ENCODE peak calls at places on chromosomes 13 and 19, in four cellular contexts. One of them, this sample, is unnamed.
A peak's percentile ranks its signal among the peaks of the same experiment; 100 is the strongest.

GRCh38 chr19:40103600-40103999 is 12.9 kb upstream of the ZNF780A start:
- DNase-seq in ELR: no peak
- DNase-seq in GM12892: no peak
- DNase-seq in iris pigment epithelial cell: no peak
- DNase-seq in this sample: no peak

GRCh38 chr19:27719034-27719433 is 1493.9 kb downstream of the UQCRFS1 start:
- DNase-seq in ELR: no peak
- DNase-seq in GM12892: no peak
- DNase-seq in iris pigment epithelial cell: no peak
- DNase-seq in this sample: no peak

GRCh38 chr19:48175578-48175977 is 5.1 kb downstream of the ZSWIM9 start:
- DNase-seq in ELR: no peak
- DNase-seq in GM12892: no peak
- DNase-seq in iris pigment epithelial cell: no peak
- DNase-seq in this sample: no peak

GRCh38 chr19:17114414-17114831 is 38.8 kb downstream of the MYO9B start:
- DNase-seq in ELR: no peak
- DNase-seq in GM12892: no peak
- DNase-seq in iris pigment epithelial cell: no peak
- DNase-seq in this sample: no peak

GRCh38 chr19:16627194-16627927 is 643 bp downstream of the MED26 start:
- DNase-seq in ELR: peak; percentile 32
- DNase-seq in GM12892: no peak
- DNase-seq in iris pigment epithelial cell: peak; percentile 23
- DNase-seq in this sample: no peak

GRCh38 chr19:47486900-47487299 is 2.9 kb upstream of the KPTN start:
- DNase-seq in ELR: no peak
- DNase-seq in GM12892: no peak
- DNase-seq in iris pigment epithelial cell: no peak
- DNase-seq in this sample: no peak

GRCh38 chr13:50387124-50387581 is 371.9 kb downstream of the KCNRG start:
- DNase-seq in ELR: peak; percentile 17
- DNase-seq in GM12892: no peak
- DNase-seq in iris pigment epithelial cell: peak; percentile 59
- DNase-seq in this sample: no peak

GRCh38 chr19:12546068-12546467 is 5.2 kb downstream of the ZNF564 start:
- DNase-seq in ELR: no peak
- DNase-seq in GM12892: no peak
- DNase-seq in iris pigment epithelial cell: no peak
- DNase-seq in this sample: no peak

GRCh38 chr13:40315416-40316064 is 350.9 kb downstream of the FOXO1 start:
- DNase-seq in ELR: no peak
- DNase-seq in GM12892: no peak
- DNase-seq in iris pigment epithelial cell: peak; percentile 12
- DNase-seq in this sample: no peak

GRCh38 chr13:114110091-114110829 is 22.2 kb downstream of the RASA3 start:
- DNase-seq in ELR: peak; percentile 61
- DNase-seq in GM12892: peak; percentile 71
- DNase-seq in iris pigment epithelial cell: no peak
- DNase-seq in this sample: no peak

GRCh38 chr13:67095621-67096020 is 134.5 kb downstream of the PCDH9 start:
- DNase-seq in ELR: no peak
- DNase-seq in GM12892: no peak
- DNase-seq in iris pigment epithelial cell: peak; percentile 16
- DNase-seq in this sample: no peak

GRCh38 chr19:29375429-29376093 is 150.2 kb upstream of the VSTM2B start:
- DNase-seq in ELR: no peak
- DNase-seq in GM12892: no peak
- DNase-seq in iris pigment epithelial cell: no peak
- DNase-seq in this sample: no peak

GRCh38 chr19:9939301-9939913 is 3.1 kb upstream of the OLFM2 start:
- DNase-seq in ELR: peak; percentile 45
- DNase-seq in GM12892: no peak
- DNase-seq in iris pigment epithelial cell: peak; percentile 49
- DNase-seq in this sample: peak; percentile 18

GRCh38 chr19:14363203-14364097 is 17.8 kb upstream of the ADGRE5 start:
- DNase-seq in ELR: peak; percentile 56
- DNase-seq in GM12892: no peak
- DNase-seq in iris pigment epithelial cell: peak; percentile 54
- DNase-seq in this sample: peak; percentile 38

GRCh38 chr13:23618341-23618740 is 48.1 kb downstream of the TNFRSF19 start:
- DNase-seq in ELR: peak; percentile 94
- DNase-seq in GM12892: no peak
- DNase-seq in iris pigment epithelial cell: peak; percentile 99
- DNase-seq in this sample: peak; percentile 90

GRCh38 chr13:110387451-110388140 is 80.5 kb downstream of the COL4A2 start:
- DNase-seq in ELR: peak; percentile 59
- DNase-seq in GM12892: peak; percentile 43
- DNase-seq in iris pigment epithelial cell: peak; percentile 88
- DNase-seq in this sample: peak; percentile 80

GRCh38 chr19:16894080-16894479 is 5.3 kb downstream of the F2RL3 start:
- DNase-seq in ELR: no peak
- DNase-seq in GM12892: no peak
- DNase-seq in iris pigment epithelial cell: no peak
- DNase-seq in this sample: no peak

GRCh38 chr13:49443327-49443688 is 556 bp downstream of the CAB39L start:
- DNase-seq in ELR: peak; percentile 63
- DNase-seq in GM12892: no peak
- DNase-seq in iris pigment epithelial cell: peak; percentile 42
- DNase-seq in this sample: no peak

GRCh38 chr13:102707465-102707864 is 12.6 kb upstream of the METTL21C start:
- DNase-seq in ELR: peak; percentile 82
- DNase-seq in GM12892: no peak
- DNase-seq in iris pigment epithelial cell: peak; percentile 88
- DNase-seq in this sample: peak; percentile 86

GRCh38 chr19:55080121-55080914 is 4.6 kb downstream of the EPS8L1 start:
- DNase-seq in ELR: peak; percentile 64
- DNase-seq in GM12892: no peak
- DNase-seq in iris pigment epithelial cell: peak; percentile 74
- DNase-seq in this sample: peak; percentile 75

GRCh38 chr13:35594096-35594495 is 117.6 kb upstream of the MAB21L1 start:
- DNase-seq in ELR: no peak
- DNase-seq in GM12892: no peak
- DNase-seq in iris pigment epithelial cell: no peak
- DNase-seq in this sample: no peak

GRCh38 chr13:35930665-35931631 is 200.2 kb downstream of the DCLK1 start:
- DNase-seq in ELR: no peak
- DNase-seq in GM12892: no peak
- DNase-seq in iris pigment epithelial cell: no peak
- DNase-seq in this sample: no peak

GRCh38 chr19:49004964-49005614 is 11.4 kb downstream of the RUVBL2 start:
- DNase-seq in ELR: no peak
- DNase-seq in GM12892: no peak
- DNase-seq in iris pigment epithelial cell: no peak
- DNase-seq in this sample: no peak

GRCh38 chr19:32555786-32556185 is 25.2 kb upstream of the PDCD5 start:
- DNase-seq in ELR: no peak
- DNase-seq in GM12892: no peak
- DNase-seq in iris pigment epithelial cell: no peak
- DNase-seq in this sample: no peak

GRCh38 chr13:32902898-32903297 is 113.3 kb upstream of the KL start:
- DNase-seq in ELR: no peak
- DNase-seq in GM12892: no peak
- DNase-seq in iris pigment epithelial cell: peak; percentile 53
- DNase-seq in this sample: peak; percentile 64

GRCh38 chr19:53594811-53595509 is 36.8 kb upstream of the DPRX start:
- DNase-seq in ELR: no peak
- DNase-seq in GM12892: no peak
- DNase-seq in iris pigment epithelial cell: no peak
- DNase-seq in this sample: no peak

GRCh38 chr13:93794197-93794885 is 567.7 kb downstream of the GPC6 start:
- DNase-seq in ELR: no peak
- DNase-seq in GM12892: no peak
- DNase-seq in iris pigment epithelial cell: no peak
- DNase-seq in this sample: peak; percentile 21

GRCh38 chr13:25738797-25739196 is 313.0 kb downstream of the SHISA2 start:
- DNase-seq in ELR: no peak
- DNase-seq in GM12892: no peak
- DNase-seq in iris pigment epithelial cell: peak; percentile 4
- DNase-seq in this sample: no peak

GRCh38 chr13:97474581-97474980 is 40.6 kb downstream of the RAP2A start:
- DNase-seq in ELR: no peak
- DNase-seq in GM12892: no peak
- DNase-seq in iris pigment epithelial cell: no peak
- DNase-seq in this sample: no peak

GRCh38 chr13:37597477-37597876 is 1.1 kb downstream of the POSTN start:
- DNase-seq in ELR: no peak
- DNase-seq in GM12892: no peak
- DNase-seq in iris pigment epithelial cell: no peak
- DNase-seq in this sample: no peak

GRCh38 chr13:54029226-54029625 is 1000.6 kb downstream of the OLFM4 start:
- DNase-seq in ELR: no peak
- DNase-seq in GM12892: no peak
- DNase-seq in iris pigment epithelial cell: peak; percentile 56
- DNase-seq in this sample: no peak

This sample was measured in HCEC 1CT.